ENCODE peak calls at places on chromosomes 6 and 20, in ten cellular contexts. One of them, this sample, is unnamed.

GRCh38 chr6:100433726-100434435 is 30.8 kb downstream of the SIM1 start:
- DNase-seq in stimulated activated CD4-positive, alpha-beta T cell treated with anti-CD3 and anti-CD28 coated beads, Interleukin-1b, Interleukin-23, amount 100 ng/mL, for 24 hours: no peak
- DNase-seq in activated CD8-positive, alpha-beta memory T cell treated with anti-CD3 and anti-CD28 coated beads, Interleukin-2, amount 10 ng/mL, durations not matched to agents 7 days and 5 days: no peak
- DNase-seq in cardiac muscle cell: no peak
- DNase-seq in GM20000: no peak
- DNase-seq in LHCN-M2: no peak
- DNase-seq in activated CD4-positive, alpha-beta T cell treated with anti-CD3 and anti-CD28 coated beads, Interleukin-2, amount 50 U/mL, for 48 hours: no peak
- DNase-seq in NCI-H2029 treated with DMSO at 0.1 percent for 48 hours: no peak
- DNase-seq in RPMI7951: no peak
- DNase-seq in kidney glomerular epithelial cell: peak
- DNase-seq in this sample: no peak

GRCh38 chr6:168206186-168206585 is 113.4 kb downstream of the DACT2 start:
- DNase-seq in kidney glomerular epithelial cell: peak
- DNase-seq in activated CD4-positive, alpha-beta T cell treated with anti-CD3 and anti-CD28 coated beads, Interleukin-2, amount 50 U/mL, for 48 hours: no peak
- DNase-seq in NCI-H2029 treated with DMSO at 0.1 percent for 48 hours: no peak
- DNase-seq in activated CD8-positive, alpha-beta memory T cell treated with anti-CD3 and anti-CD28 coated beads, Interleukin-2, amount 10 ng/mL, durations not matched to agents 7 days and 5 days: no peak
- DNase-seq in LHCN-M2: no peak
- DNase-seq in GM20000: no peak
- DNase-seq in RPMI7951: no peak
- DNase-seq in stimulated activated CD4-positive, alpha-beta T cell treated with anti-CD3 and anti-CD28 coated beads, Interleukin-1b, Interleukin-23, amount 100 ng/mL, for 24 hours: no peak
- DNase-seq in cardiac muscle cell: no peak
- DNase-seq in this sample: no peak

GRCh38 chr6:70735513-70735912 is 67.8 kb downstream of the SMAP1 start:
- DNase-seq in activated CD4-positive, alpha-beta T cell treated with anti-CD3 and anti-CD28 coated beads, Interleukin-2, amount 50 U/mL, for 48 hours: no peak
- DNase-seq in cardiac muscle cell: no peak
- DNase-seq in NCI-H2029 treated with DMSO at 0.1 percent for 48 hours: no peak
- DNase-seq in activated CD8-positive, alpha-beta memory T cell treated with anti-CD3 and anti-CD28 coated beads, Interleukin-2, amount 10 ng/mL, durations not matched to agents 7 days and 5 days: no peak
- DNase-seq in LHCN-M2: no peak
- DNase-seq in RPMI7951: no peak
- DNase-seq in kidney glomerular epithelial cell: no peak
- DNase-seq in GM20000: no peak
- DNase-seq in stimulated activated CD4-positive, alpha-beta T cell treated with anti-CD3 and anti-CD28 coated beads, Interleukin-1b, Interleukin-23, amount 100 ng/mL, for 24 hours: no peak
- DNase-seq in this sample: no peak

GRCh38 chr6:33781105-33781975 is 7.6 kb downstream of the LEMD2 start:
- DNase-seq in activated CD8-positive, alpha-beta memory T cell treated with anti-CD3 and anti-CD28 coated beads, Interleukin-2, amount 10 ng/mL, durations not matched to agents 7 days and 5 days: no peak
- DNase-seq in RPMI7951: peak
- DNase-seq in stimulated activated CD4-positive, alpha-beta T cell treated with anti-CD3 and anti-CD28 coated beads, Interleukin-1b, Interleukin-23, amount 100 ng/mL, for 24 hours: no peak
- DNase-seq in cardiac muscle cell: no peak
- DNase-seq in kidney glomerular epithelial cell: peak
- DNase-seq in NCI-H2029 treated with DMSO at 0.1 percent for 48 hours: no peak
- DNase-seq in activated CD4-positive, alpha-beta T cell treated with anti-CD3 and anti-CD28 coated beads, Interleukin-2, amount 50 U/mL, for 48 hours: no peak
- DNase-seq in GM20000: no peak
- DNase-seq in LHCN-M2: peak
- DNase-seq in this sample: no peak

GRCh38 chr6:7300890-7301289 is 12.1 kb downstream of the SSR1 start:
- DNase-seq in RPMI7951: no peak
- DNase-seq in stimulated activated CD4-positive, alpha-beta T cell treated with anti-CD3 and anti-CD28 coated beads, Interleukin-1b, Interleukin-23, amount 100 ng/mL, for 24 hours: no peak
- DNase-seq in NCI-H2029 treated with DMSO at 0.1 percent for 48 hours: no peak
- DNase-seq in kidney glomerular epithelial cell: no peak
- DNase-seq in cardiac muscle cell: no peak
- DNase-seq in GM20000: no peak
- DNase-seq in LHCN-M2: no peak
- DNase-seq in activated CD4-positive, alpha-beta T cell treated with anti-CD3 and anti-CD28 coated beads, Interleukin-2, amount 50 U/mL, for 48 hours: no peak
- DNase-seq in activated CD8-positive, alpha-beta memory T cell treated with anti-CD3 and anti-CD28 coated beads, Interleukin-2, amount 10 ng/mL, durations not matched to agents 7 days and 5 days: no peak
- DNase-seq in this sample: no peak

GRCh38 chr6:113825776-113826175 is 31.4 kb upstream of the MARCKS start:
- DNase-seq in activated CD8-positive, alpha-beta memory T cell treated with anti-CD3 and anti-CD28 coated beads, Interleukin-2, amount 10 ng/mL, durations not matched to agents 7 days and 5 days: no peak
- DNase-seq in NCI-H2029 treated with DMSO at 0.1 percent for 48 hours: peak
- DNase-seq in kidney glomerular epithelial cell: no peak
- DNase-seq in RPMI7951: peak
- DNase-seq in cardiac muscle cell: no peak
- DNase-seq in GM20000: no peak
- DNase-seq in stimulated activated CD4-positive, alpha-beta T cell treated with anti-CD3 and anti-CD28 coated beads, Interleukin-1b, Interleukin-23, amount 100 ng/mL, for 24 hours: no peak
- DNase-seq in activated CD4-positive, alpha-beta T cell treated with anti-CD3 and anti-CD28 coated beads, Interleukin-2, amount 50 U/mL, for 48 hours: no peak
- DNase-seq in LHCN-M2: peak
- DNase-seq in this sample: peak

GRCh38 chr20:9390441-9390840 is 123.9 kb upstream of the LAMP5 start:
- DNase-seq in LHCN-M2: no peak
- DNase-seq in stimulated activated CD4-positive, alpha-beta T cell treated with anti-CD3 and anti-CD28 coated beads, Interleukin-1b, Interleukin-23, amount 100 ng/mL, for 24 hours: no peak
- DNase-seq in activated CD8-positive, alpha-beta memory T cell treated with anti-CD3 and anti-CD28 coated beads, Interleukin-2, amount 10 ng/mL, durations not matched to agents 7 days and 5 days: no peak
- DNase-seq in NCI-H2029 treated with DMSO at 0.1 percent for 48 hours: no peak
- DNase-seq in RPMI7951: no peak
- DNase-seq in kidney glomerular epithelial cell: no peak
- DNase-seq in GM20000: no peak
- DNase-seq in activated CD4-positive, alpha-beta T cell treated with anti-CD3 and anti-CD28 coated beads, Interleukin-2, amount 50 U/mL, for 48 hours: no peak
- DNase-seq in cardiac muscle cell: no peak
- DNase-seq in this sample: no peak

GRCh38 chr6:52482903-52483670 is 62.9 kb downstream of the EFHC1 start:
- DNase-seq in kidney glomerular epithelial cell: no peak
- DNase-seq in GM20000: no peak
- DNase-seq in activated CD8-positive, alpha-beta memory T cell treated with anti-CD3 and anti-CD28 coated beads, Interleukin-2, amount 10 ng/mL, durations not matched to agents 7 days and 5 days: no peak
- DNase-seq in activated CD4-positive, alpha-beta T cell treated with anti-CD3 and anti-CD28 coated beads, Interleukin-2, amount 50 U/mL, for 48 hours: no peak
- DNase-seq in NCI-H2029 treated with DMSO at 0.1 percent for 48 hours: no peak
- DNase-seq in LHCN-M2: no peak
- DNase-seq in RPMI7951: no peak
- DNase-seq in stimulated activated CD4-positive, alpha-beta T cell treated with anti-CD3 and anti-CD28 coated beads, Interleukin-1b, Interleukin-23, amount 100 ng/mL, for 24 hours: no peak
- DNase-seq in cardiac muscle cell: no peak
- DNase-seq in this sample: peak

GRCh38 chr20:34514897-34515483 is 1.2 kb upstream of the DYNLRB1 start:
- DNase-seq in LHCN-M2: no peak
- DNase-seq in cardiac muscle cell: no peak
- DNase-seq in kidney glomerular epithelial cell: peak
- DNase-seq in activated CD8-positive, alpha-beta memory T cell treated with anti-CD3 and anti-CD28 coated beads, Interleukin-2, amount 10 ng/mL, durations not matched to agents 7 days and 5 days: no peak
- DNase-seq in GM20000: no peak
- DNase-seq in stimulated activated CD4-positive, alpha-beta T cell treated with anti-CD3 and anti-CD28 coated beads, Interleukin-1b, Interleukin-23, amount 100 ng/mL, for 24 hours: no peak
- DNase-seq in activated CD4-positive, alpha-beta T cell treated with anti-CD3 and anti-CD28 coated beads, Interleukin-2, amount 50 U/mL, for 48 hours: no peak
- DNase-seq in RPMI7951: no peak
- DNase-seq in NCI-H2029 treated with DMSO at 0.1 percent for 48 hours: no peak
- DNase-seq in this sample: no peak

GRCh38 chr6:26205625-26206574 is 118.7 kb downstream of the HFE start:
- DNase-seq in RPMI7951: peak
- DNase-seq in kidney glomerular epithelial cell: peak
- DNase-seq in NCI-H2029 treated with DMSO at 0.1 percent for 48 hours: peak
- DNase-seq in activated CD8-positive, alpha-beta memory T cell treated with anti-CD3 and anti-CD28 coated beads, Interleukin-2, amount 10 ng/mL, durations not matched to agents 7 days and 5 days: no peak
- DNase-seq in activated CD4-positive, alpha-beta T cell treated with anti-CD3 and anti-CD28 coated beads, Interleukin-2, amount 50 U/mL, for 48 hours: no peak
- DNase-seq in GM20000: no peak
- DNase-seq in cardiac muscle cell: no peak
- DNase-seq in stimulated activated CD4-positive, alpha-beta T cell treated with anti-CD3 and anti-CD28 coated beads, Interleukin-1b, Interleukin-23, amount 100 ng/mL, for 24 hours: no peak
- DNase-seq in LHCN-M2: peak
- DNase-seq in this sample: peak

GRCh38 chr20:5316188-5317158 is at the start of gene PROKR2:
- DNase-seq in RPMI7951: peak
- DNase-seq in stimulated activated CD4-positive, alpha-beta T cell treated with anti-CD3 and anti-CD28 coated beads, Interleukin-1b, Interleukin-23, amount 100 ng/mL, for 24 hours: no peak
- DNase-seq in cardiac muscle cell: peak
- DNase-seq in activated CD8-positive, alpha-beta memory T cell treated with anti-CD3 and anti-CD28 coated beads, Interleukin-2, amount 10 ng/mL, durations not matched to agents 7 days and 5 days: no peak
- DNase-seq in NCI-H2029 treated with DMSO at 0.1 percent for 48 hours: no peak
- DNase-seq in kidney glomerular epithelial cell: no peak
- DNase-seq in LHCN-M2: no peak
- DNase-seq in activated CD4-positive, alpha-beta T cell treated with anti-CD3 and anti-CD28 coated beads, Interleukin-2, amount 50 U/mL, for 48 hours: peak
- DNase-seq in GM20000: peak
- DNase-seq in this sample: no peak

GRCh38 chr20:18187020-18187419 is 49.4 kb downstream of the KAT14 start:
- DNase-seq in cardiac muscle cell: no peak
- DNase-seq in activated CD4-positive, alpha-beta T cell treated with anti-CD3 and anti-CD28 coated beads, Interleukin-2, amount 50 U/mL, for 48 hours: no peak
- DNase-seq in LHCN-M2: peak
- DNase-seq in RPMI7951: no peak
- DNase-seq in NCI-H2029 treated with DMSO at 0.1 percent for 48 hours: no peak
- DNase-seq in kidney glomerular epithelial cell: no peak
- DNase-seq in activated CD8-positive, alpha-beta memory T cell treated with anti-CD3 and anti-CD28 coated beads, Interleukin-2, amount 10 ng/mL, durations not matched to agents 7 days and 5 days: no peak
- DNase-seq in GM20000: no peak
- DNase-seq in stimulated activated CD4-positive, alpha-beta T cell treated with anti-CD3 and anti-CD28 coated beads, Interleukin-1b, Interleukin-23, amount 100 ng/mL, for 24 hours: no peak
- DNase-seq in this sample: no peak

GRCh38 chr6:13273931-13274706 is 54.2 kb downstream of the TBC1D7 start:
- DNase-seq in LHCN-M2: no peak
- DNase-seq in kidney glomerular epithelial cell: no peak
- DNase-seq in RPMI7951: peak
- DNase-seq in cardiac muscle cell: no peak
- DNase-seq in stimulated activated CD4-positive, alpha-beta T cell treated with anti-CD3 and anti-CD28 coated beads, Interleukin-1b, Interleukin-23, amount 100 ng/mL, for 24 hours: peak
- DNase-seq in GM20000: peak
- DNase-seq in activated CD4-positive, alpha-beta T cell treated with anti-CD3 and anti-CD28 coated beads, Interleukin-2, amount 50 U/mL, for 48 hours: peak
- DNase-seq in activated CD8-positive, alpha-beta memory T cell treated with anti-CD3 and anti-CD28 coated beads, Interleukin-2, amount 10 ng/mL, durations not matched to agents 7 days and 5 days: peak
- DNase-seq in NCI-H2029 treated with DMSO at 0.1 percent for 48 hours: no peak
- DNase-seq in this sample: no peak

This sample was measured in NCI-H2171 treated with DMSO at 0.1 percent for 48 hours.